ENCODE peak calls at places on chromosomes 6 and 20, in four cellular contexts. One of them, this sample, is unnamed.

GRCh38 chr20:63957690-63958441 is 1.6 kb upstream of the UCKL1 start:
- DNase-seq in HT1080: no peak
- DNase-seq in BE2C: peak
- DNase-seq in GM12865: peak
- DNase-seq in this sample: no peak

GRCh38 chr6:4449409-4449808 is 314.0 kb upstream of the ECI2 start:
- DNase-seq in HT1080: no peak
- DNase-seq in BE2C: no peak
- DNase-seq in GM12865: no peak
- DNase-seq in this sample: no peak

GRCh38 chr6:106727480-106728153 is 98.2 kb downstream of the QRSL1 start:
- DNase-seq in HT1080: no peak
- DNase-seq in BE2C: no peak
- DNase-seq in GM12865: no peak
- DNase-seq in this sample: no peak

GRCh38 chr6:16089232-16089843 is 39.5 kb upstream of the MYLIP start:
- DNase-seq in HT1080: no peak
- DNase-seq in BE2C: no peak
- DNase-seq in GM12865: no peak
- DNase-seq in this sample: no peak

GRCh38 chr6:130622142-130622541 is 205.1 kb upstream of the SMLR1 start:
- DNase-seq in HT1080: no peak
- DNase-seq in BE2C: no peak
- DNase-seq in GM12865: peak
- DNase-seq in this sample: no peak

GRCh38 chr6:145147559-145147958 is 587.8 kb downstream of the EPM2A start:
- DNase-seq in HT1080: peak
- DNase-seq in BE2C: no peak
- DNase-seq in GM12865: no peak
- DNase-seq in this sample: no peak

GRCh38 chr6:41733349-41733706 is 2.1 kb downstream of the TFEB start:
- DNase-seq in HT1080: no peak
- DNase-seq in BE2C: no peak
- DNase-seq in GM12865: no peak
- DNase-seq in this sample: no peak

GRCh38 chr6:38997128-38997761 is 51.3 kb upstream of the GLP1R start:
- DNase-seq in HT1080: peak
- DNase-seq in BE2C: peak
- DNase-seq in GM12865: peak
- DNase-seq in this sample: no peak

GRCh38 chr6:106124437-106125423 is 38.6 kb downstream of the PRDM1 start:
- DNase-seq in HT1080: no peak
- DNase-seq in BE2C: no peak
- DNase-seq in GM12865: no peak
- DNase-seq in this sample: no peak

GRCh38 chr6:88165877-88166492 is at the start of gene CNR1:
- DNase-seq in HT1080: no peak
- DNase-seq in BE2C: peak
- DNase-seq in GM12865: peak
- DNase-seq in this sample: no peak

GRCh38 chr20:37807901-37808751 is 94.8 kb upstream of the VSTM2L start:
- DNase-seq in HT1080: no peak
- DNase-seq in BE2C: no peak
- DNase-seq in GM12865: no peak
- DNase-seq in this sample: no peak

GRCh38 chr6:55664581-55665223 is 85.7 kb upstream of the HMGCLL1 start:
- DNase-seq in HT1080: no peak
- DNase-seq in BE2C: no peak
- DNase-seq in GM12865: no peak
- DNase-seq in this sample: no peak

GRCh38 chr20:44033344-44033743 is 118.7 kb downstream of the TOX2 start:
- DNase-seq in HT1080: peak
- DNase-seq in BE2C: no peak
- DNase-seq in GM12865: peak
- DNase-seq in this sample: no peak

GRCh38 chr20:38168791-38169589 is 3.9 kb upstream of the TGM2 start:
- DNase-seq in HT1080: peak
- DNase-seq in BE2C: no peak
- DNase-seq in GM12865: no peak
- DNase-seq in this sample: no peak

GRCh38 chr6:128025478-128025877 is 124.6 kb upstream of the THEMIS start:
- DNase-seq in HT1080: no peak
- DNase-seq in BE2C: no peak
- DNase-seq in GM12865: no peak
- DNase-seq in this sample: no peak

GRCh38 chr6:104958178-104958520 is 1.2 kb downstream of the LIN28B start:
- DNase-seq in HT1080: peak
- DNase-seq in BE2C: no peak
- DNase-seq in GM12865: no peak
- DNase-seq in this sample: no peak

GRCh38 chr20:38725959-38726848 is 1.9 kb downstream of the SLC32A1 start:
- DNase-seq in HT1080: peak
- DNase-seq in BE2C: peak
- DNase-seq in GM12865: peak
- DNase-seq in this sample: no peak

GRCh38 chr6:10837692-10837996 is 695 bp downstream of the MAK start:
- DNase-seq in HT1080: no peak
- DNase-seq in BE2C: no peak
- DNase-seq in GM12865: peak
- DNase-seq in this sample: no peak

GRCh38 chr20:59412896-59413295 is 112.5 kb downstream of the EDN3 start:
- DNase-seq in HT1080: no peak
- DNase-seq in BE2C: no peak
- DNase-seq in GM12865: no peak
- DNase-seq in this sample: no peak

GRCh38 chr6:137659871-137660270 is 165.7 kb upstream of the OLIG3 start:
- DNase-seq in HT1080: no peak
- DNase-seq in BE2C: no peak
- DNase-seq in GM12865: no peak
- DNase-seq in this sample: no peak

GRCh38 chr6:144115219-144115618 is 19.8 kb upstream of the SF3B5 start:
- DNase-seq in HT1080: no peak
- DNase-seq in BE2C: no peak
- DNase-seq in GM12865: no peak
- DNase-seq in this sample: no peak

GRCh38 chr20:35264755-35265154 is 13.2 kb downstream of the MMP24OS start:
- DNase-seq in HT1080: no peak
- DNase-seq in BE2C: no peak
- DNase-seq in GM12865: no peak
- DNase-seq in this sample: no peak

GRCh38 chr6:41135062-41135832 is 18.9 kb downstream of the TREML1 start:
- DNase-seq in HT1080: no peak
- DNase-seq in BE2C: no peak
- DNase-seq in GM12865: no peak
- DNase-seq in this sample: no peak

GRCh38 chr6:2841264-2842138 is at the start of gene SERPINB1:
- DNase-seq in HT1080: peak
- DNase-seq in BE2C: peak
- DNase-seq in GM12865: peak
- DNase-seq in this sample: peak

GRCh38 chr6:44171899-44172546 is 13.4 kb downstream of the CAPN11 start:
- DNase-seq in HT1080: no peak
- DNase-seq in BE2C: no peak
- DNase-seq in GM12865: no peak
- DNase-seq in this sample: no peak

GRCh38 chr6:144559865-144560603 is 274.9 kb downstream of the UTRN start:
- DNase-seq in HT1080: no peak
- DNase-seq in BE2C: no peak
- DNase-seq in GM12865: no peak
- DNase-seq in this sample: no peak

GRCh38 chr6:87731818-87732661 is 30.0 kb upstream of the AKIRIN2 start:
- DNase-seq in HT1080: peak
- DNase-seq in BE2C: peak
- DNase-seq in GM12865: peak
- DNase-seq in this sample: peak

GRCh38 chr6:24743265-24743943 is 24.4 kb upstream of the C6orf62 start:
- DNase-seq in HT1080: peak
- DNase-seq in BE2C: no peak
- DNase-seq in GM12865: peak
- DNase-seq in this sample: no peak

GRCh38 chr6:142802124-142802523 is 142.9 kb downstream of the HIVEP2 start:
- DNase-seq in HT1080: peak
- DNase-seq in BE2C: no peak
- DNase-seq in GM12865: peak
- DNase-seq in this sample: no peak

GRCh38 chr6:144582939-144583613 is 297.9 kb downstream of the UTRN start:
- DNase-seq in HT1080: peak
- DNase-seq in BE2C: peak
- DNase-seq in GM12865: peak
- DNase-seq in this sample: peak